ENCODE peak calls at places on chromosomes 11 and 22, in nine cellular contexts. K is activated naive CD8-positive, alpha-beta T cell treated with anti-CD3 and anti-CD28 coated beads, Interleukin-2, amount 50 U/mL, for 24 hours; Q is NT2/D1; M is activated T-cell treated with anti-CD3 and anti-CD28 coated beads, Interleukin-2, amount 50 U/mL, for 72 hours; X is HEK293T; S is HCT116; O is NCI-H2029; T is hypothalamus; V is effector CD8-positive, alpha-beta T cell. G is an unnamed sample.

GRCh38 chr22:42699281-42699681 is 21.4 kb downstream of the A4GALT start:
- DNase-seq in K (no peak), Q (no peak), M (no peak), X (no peak), S (no peak), O (no peak), T (no peak), V (no peak), G (no peak)

GRCh38 chr11:79493555-79494171 is 52.8 kb upstream of the TENM4 start:
- DNase-seq in K (peak; percentile 62), Q (peak; percentile 83), M (peak; percentile 59), X (peak; percentile 81), S (peak; percentile 19), O (peak; percentile 71), T (peak; percentile 18), V (no peak), G (peak; percentile 37)

GRCh38 chr22:22920910-22921550 is 33.4 kb downstream of the IGLL5 start:
- DNase-seq in K (no peak), Q (no peak), M (no peak), X (no peak), S (no peak), O (no peak), T (no peak), V (no peak), G (no peak)

GRCh38 chr11:17780668-17781067 is 46.1 kb downstream of the KCNC1 start:
- DNase-seq in K (no peak), Q (no peak), M (no peak), X (no peak), S (no peak), O (no peak), T (no peak), V (no peak), G (no peak)

GRCh38 chr22:17102297-17102667 is 17.5 kb downstream of the IL17RA start:
- DNase-seq in K (no peak), Q (no peak), M (no peak), X (no peak), S (no peak), O (no peak), T (no peak), V (no peak), G (no peak)

GRCh38 chr11:21037836-21038235 is 368.4 kb downstream of the NELL1 start:
- DNase-seq in K (no peak), Q (no peak), M (no peak), X (no peak), S (no peak), O (peak; percentile 30), T (no peak), V (no peak), G (no peak)

GRCh38 chr11:69089258-69089657 is 40.5 kb downstream of the TPCN2 start:
- DNase-seq in K (no peak), Q (no peak), M (no peak), X (no peak), S (no peak), O (no peak), T (no peak), V (no peak), G (no peak)

GRCh38 chr22:50627452-50627913 is 469 bp downstream of the ARSA start:
- DNase-seq in K (peak; percentile 25), Q (no peak), M (no peak), X (no peak), S (no peak), O (no peak), T (no peak), V (no peak), G (no peak)

GRCh38 chr22:48180631-48181030 is 1418.2 kb downstream of the TBC1D22A start:
- DNase-seq in K (no peak), Q (no peak), M (no peak), X (no peak), S (no peak), O (no peak), T (no peak), V (no peak), G (no peak)

GRCh38 chr22:48169227-48169626 is 1406.8 kb downstream of the TBC1D22A start:
- DNase-seq in K (no peak), Q (no peak), M (no peak), X (no peak), S (no peak), O (no peak), T (no peak), V (no peak), G (no peak)

GRCh38 chr11:57473208-57473930 is 13.0 kb downstream of the RTN4RL2 start:
- DNase-seq in K (no peak), Q (no peak), M (no peak), X (no peak), S (no peak), O (no peak), T (no peak), V (no peak), G (no peak)

GRCh38 chr11:116976941-116977570 is 121.2 kb downstream of the SIK3 start:
- DNase-seq in K (no peak), Q (no peak), M (no peak), X (no peak), S (no peak), O (no peak), T (no peak), V (no peak), G (no peak)

GRCh38 chr22:50521710-50522109 is 3.7 kb downstream of the SCO2 start:
- DNase-seq in K (no peak), Q (no peak), M (no peak), X (no peak), S (no peak), O (no peak), T (no peak), V (no peak), G (no peak)

GRCh38 chr11:45253640-45254039 is 32.5 kb downstream of the SYT13 start:
- DNase-seq in K (no peak), Q (no peak), M (no peak), X (no peak), S (no peak), O (no peak), T (no peak), V (no peak), G (no peak)

GRCh38 chr11:117807482-117808272 is 10.7 kb upstream of the DSCAML1 start:
- DNase-seq in K (peak; percentile 87), Q (no peak), M (peak; percentile 81), X (peak; percentile 76), S (peak; percentile 38), O (peak; percentile 50), T (peak; percentile 61), V (peak; percentile 76), G (peak; percentile 99)

G was measured in omental fat pad.